ENCODE peak calls at places on chromosomes 6 and 20, in six cellular contexts. T, Z, V, P, D and G are unnamed samples.

GRCh38 chr20:4813839-4814695 is 92.4 kb downstream of the PRND start:
- DNase-seq in T (no peak), Z (no peak), V (no peak), P (no peak), D (peak; percentile 43), G (no peak)

GRCh38 chr20:11331096-11331495 is 586.6 kb upstream of the BTBD3 start:
- DNase-seq in T (no peak), Z (no peak), V (no peak), P (peak; percentile 25), D (no peak), G (no peak)

GRCh38 chr6:89310929-89311328 is 4.2 kb downstream of the GABRR2 start:
- DNase-seq in T (no peak), Z (no peak), V (no peak), P (peak; percentile 87), D (no peak), G (peak; percentile 15)

GRCh38 chr20:50577175-50578018 is 67.2 kb downstream of the PTPN1 start:
- DNase-seq in T (no peak), Z (peak; percentile 87), V (no peak), P (peak; percentile 43), D (peak; percentile 70), G (no peak)

GRCh38 chr6:9292975-9293374 is 857.6 kb upstream of the SLC35B3 start:
- DNase-seq in T (no peak), Z (no peak), V (no peak), P (peak; percentile 17), D (no peak), G (peak; percentile 3)

GRCh38 chr6:11535801-11536230 is 1.7 kb upstream of the TMEM170B start:
- DNase-seq in T (no peak), Z (no peak), V (peak; percentile 30), P (peak; percentile 62), D (no peak), G (peak; percentile 26)

GRCh38 chr20:22984611-22985010 is 50.5 kb upstream of the SSTR4 start:
- DNase-seq in T (no peak), Z (no peak), V (no peak), P (no peak), D (no peak), G (no peak)

GRCh38 chr6:21971540-21971939 is 325.3 kb downstream of the PRL start:
- DNase-seq in T (no peak), Z (no peak), V (peak; percentile 21), P (peak; percentile 10), D (no peak), G (no peak)

DNA sequence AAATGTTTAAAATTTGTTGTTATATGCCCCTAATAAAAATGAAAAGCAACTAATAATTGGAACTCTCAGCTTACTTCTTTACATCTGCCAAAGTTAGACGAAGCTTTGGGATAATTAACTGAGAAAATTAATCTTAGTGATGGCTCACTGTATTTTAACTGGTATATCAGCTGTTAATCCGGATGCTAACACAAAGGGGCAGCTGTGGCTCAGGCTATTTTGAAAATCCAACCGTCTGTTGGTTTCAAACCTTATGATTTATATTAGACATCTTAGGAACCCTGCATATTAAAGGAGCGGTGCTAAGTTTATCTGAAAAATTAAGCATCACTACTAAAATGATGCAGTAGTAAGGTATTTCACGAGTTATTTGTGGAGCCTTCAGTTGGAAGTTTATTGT is 96.6 kb downstream of the AKAP7 start:
- DNase-seq in T (no peak), Z (no peak), V (no peak), P (no peak), D (no peak), G (no peak)
- TF ChIP-seq CTCF in T (no peak), Z (no peak), V (no peak), P (no peak), D (no peak), G (no peak)

GRCh38 chr6:165223736-165224135 is 85.7 kb downstream of the C6orf118 start:
- DNase-seq in T (no peak), Z (no peak), V (no peak), P (no peak), D (no peak), G (no peak)
- H3K4me3 ChIP-seq in T (no peak overlapping the region), Z (no peak overlapping the region), V (no peak overlapping the region), P (no peak overlapping the region), D (no peak overlapping the region), G (no peak overlapping the region)

DNA sequence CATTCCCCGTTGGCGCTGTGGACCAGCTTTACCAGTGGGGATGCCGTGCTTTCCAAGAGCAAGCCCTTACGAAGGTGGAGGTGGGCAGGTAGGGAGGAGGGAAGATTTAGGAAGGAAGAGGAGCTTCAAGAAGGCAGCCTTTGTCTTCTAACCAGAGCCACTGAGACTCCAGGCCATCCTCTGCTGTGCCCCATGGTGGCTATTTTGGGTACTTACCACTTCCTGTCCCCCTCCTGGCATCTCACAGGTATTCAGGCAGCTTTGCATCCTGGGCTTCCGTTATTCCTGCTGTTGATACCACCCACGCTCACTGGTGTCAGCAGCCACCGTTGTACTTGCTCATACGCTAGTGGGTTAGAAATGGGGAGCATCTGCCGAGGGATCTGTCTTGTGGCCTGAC is 22.9 kb downstream of the ERMARD start:
- DNase-seq in T (no peak), Z (no peak), V (no peak), P (no peak), D (no peak), G (no peak)
- TF ChIP-seq CTCF in T (no peak), Z (no peak), V (no peak), P (no peak), D (no peak), G (no peak)

DNA sequence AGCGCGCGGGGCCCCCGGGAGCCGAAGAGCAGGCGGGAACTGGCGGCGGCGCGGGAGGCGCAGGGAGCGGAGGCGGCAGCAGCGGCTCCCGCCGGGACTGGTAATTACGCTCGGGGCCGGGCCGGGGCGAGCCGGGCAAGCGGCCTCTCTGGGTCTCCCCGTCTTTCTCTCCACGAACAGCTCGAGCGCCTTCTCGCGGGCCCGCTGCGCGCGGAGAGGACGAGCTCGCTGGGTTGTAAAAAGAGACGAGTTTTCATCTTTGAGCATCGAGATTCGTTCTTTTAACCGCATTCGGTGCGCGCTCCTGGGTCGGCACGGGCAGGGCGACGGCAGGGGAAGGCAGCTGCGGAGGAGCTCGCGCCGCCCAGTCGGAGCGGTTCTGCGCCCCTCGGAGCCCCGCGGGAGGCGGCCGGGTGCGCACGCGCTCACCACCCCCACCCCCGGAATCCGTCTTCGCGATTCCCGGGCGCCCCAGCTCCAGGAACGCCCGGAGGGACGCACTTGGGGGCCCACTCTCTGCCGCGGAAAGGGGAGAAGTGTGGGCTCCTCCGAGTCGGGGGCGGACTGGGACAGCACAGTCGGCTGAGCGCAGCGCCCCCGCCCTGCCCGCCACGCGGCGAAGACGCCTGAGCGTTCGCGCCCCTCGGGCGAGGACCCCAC is 38.0 kb downstream of the YTHDF1 start:
- DNase-seq in T (no peak), Z (no peak), V (no peak), P (peak; percentile 49), D (no peak), G (no peak)
- H3K4me3 ChIP-seq in T (peak overlapping the region; percentile 47), Z (peak overlapping the region; percentile 23), V (peak overlapping the region; percentile 8), P (no peak overlapping the region), D (no peak overlapping the region), G (no peak overlapping the region)

DNA sequence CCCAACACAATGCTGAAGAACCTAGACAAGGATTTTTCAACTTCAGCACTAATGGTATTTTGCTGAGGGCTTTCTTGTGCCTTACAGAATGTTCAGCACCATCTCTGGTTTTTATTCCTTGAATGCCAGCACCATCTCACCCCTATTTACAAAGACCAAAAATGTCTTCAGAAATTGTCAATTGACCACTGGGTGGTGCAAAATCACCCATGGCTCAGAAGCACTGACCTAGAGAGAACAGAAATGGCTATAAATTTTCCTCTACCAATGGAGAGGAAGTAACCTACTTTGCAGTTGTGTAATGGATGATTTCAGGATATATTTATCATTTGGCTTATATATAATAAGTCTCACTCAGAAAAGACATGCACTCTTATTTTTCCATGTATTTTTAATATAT is 431.0 kb upstream of the IRAK1BP1 start:
- DNase-seq in T (no peak), Z (no peak), V (no peak), P (peak; percentile 39), D (no peak), G (peak; percentile 30)
- TF ChIP-seq CTCF in T (peak; percentile 21), Z (no peak), V (peak; percentile 18), P (peak; percentile 47), D (no peak), G (peak; percentile 55)